ENCODE peak calls at places on chromosomes 2 and 18, in five cellular contexts. U is HS-5, B is dorsolateral prefrontal cortex, W is uterus, S is left ventricle myocardium superior. X is an unnamed sample.

GRCh38 chr2:88721268-88721667 is 29.8 kb downstream of the RPIA start:
- DNase-seq in U (no peak), B (no peak), W (no peak), S (no peak), X (no peak)

GRCh38 chr2:238278626-238279323 is 9.6 kb downstream of the PER2 start:
- DNase-seq in U (no peak), B (no peak), W (no peak), S (peak), X (no peak)

GRCh38 chr18:12783524-12783923 is 80.7 kb downstream of the PSMG2 start:
- DNase-seq in U (no peak), B (no peak), W (no peak), S (no peak), X (no peak)

GRCh38 chr2:127658641-127659407 is 12.9 kb downstream of the GPR17 start:
- DNase-seq in U (no peak), B (no peak), W (no peak), S (peak), X (no peak)

GRCh38 chr2:17749753-17750438 is 3.7 kb downstream of the SMC6 start:
- DNase-seq in U (no peak), B (no peak), W (no peak), S (no peak), X (no peak)

GRCh38 chr2:142536501-142536900 is 341.0 kb upstream of the KYNU start:
- DNase-seq in U (no peak), B (no peak), W (no peak), S (no peak), X (no peak)

GRCh38 chr2:14632133-14632936 is at the start of gene LRATD1:
- DNase-seq in U (no peak), B (peak), W (peak), S (peak), X (peak)

GRCh38 chr18:61690418-61691138 is 202.2 kb downstream of the RNF152 start:
- DNase-seq in U (no peak), B (no peak), W (no peak), S (no peak), X (no peak)

GRCh38 chr2:167908786-167909185 is 338.6 kb downstream of the STK39 start:
- DNase-seq in U (no peak), B (no peak), W (no peak), S (no peak), X (no peak)

GRCh38 chr2:230666885-230667712 is 45.5 kb upstream of the CAB39 start:
- DNase-seq in U (peak), B (no peak), W (no peak), S (no peak), X (peak)

GRCh38 chr18:67359868-67360838 is 156.4 kb downstream of the DSEL start:
- DNase-seq in U (peak), B (no peak), W (peak), S (peak), X (peak)

GRCh38 chr2:64996914-64997313 is 7.7 kb downstream of the SLC1A4 start:
- DNase-seq in U (no peak), B (no peak), W (no peak), S (no peak), X (no peak)

GRCh38 chr2:224440988-224441387 is 39.1 kb upstream of the FAM124B start:
- DNase-seq in U (no peak), B (no peak), W (no peak), S (no peak), X (no peak)

GRCh38 chr2:22893773-22894517 is 491.0 kb upstream of the KLHL29 start:
- DNase-seq in U (peak), B (no peak), W (no peak), S (no peak), X (no peak)

GRCh38 chr2:106143495-106144215 is 50.4 kb downstream of the UXS1 start:
- DNase-seq in U (no peak), B (no peak), W (no peak), S (no peak), X (no peak)

GRCh38 chr2:214079032-214079431 is 331.8 kb upstream of the VWC2L start:
- DNase-seq in U (no peak), B (no peak), W (no peak), S (no peak), X (no peak)

GRCh38 chr2:85288244-85288725 is 39.5 kb downstream of the TGOLN2 start:
- DNase-seq in U (peak), B (no peak), W (no peak), S (no peak), X (no peak)

GRCh38 chr18:77905011-77905410 is 655.4 kb downstream of the GALR1 start:
- DNase-seq in U (no peak), B (no peak), W (no peak), S (no peak), X (no peak)

GRCh38 chr2:9752441-9753275 is 90.6 kb upstream of the TAF1B start:
- DNase-seq in U (peak), B (no peak), W (no peak), S (no peak), X (no peak)

X was measured in gastrocnemius medialis.